ENCODE peak calls at places on chromosomes 5 and 9, in four cellular contexts. One of them, this sample, is unnamed.

GRCh38 chr9:70411141-70411929 is 3.1 kb downstream of the KLF9 start:
- DNase-seq in fibroblast of lung: peak
- DNase-seq in CD8-positive, alpha-beta memory T cell: peak
- DNase-seq in naive thymus-derived CD4-positive, alpha-beta T cell: no peak
- DNase-seq in this sample: peak

GRCh38 chr5:132250547-132250946 is 6.9 kb upstream of the PDLIM4 start:
- DNase-seq in fibroblast of lung: no peak
- DNase-seq in CD8-positive, alpha-beta memory T cell: no peak
- DNase-seq in naive thymus-derived CD4-positive, alpha-beta T cell: no peak
- DNase-seq in this sample: no peak

GRCh38 chr5:174448662-174449061 is 275.7 kb upstream of the MSX2 start:
- DNase-seq in fibroblast of lung: no peak
- DNase-seq in CD8-positive, alpha-beta memory T cell: no peak
- DNase-seq in naive thymus-derived CD4-positive, alpha-beta T cell: no peak
- DNase-seq in this sample: no peak

GRCh38 chr5:169701910-169702451 is 64.9 kb downstream of the DOCK2 start:
- DNase-seq in fibroblast of lung: peak
- DNase-seq in CD8-positive, alpha-beta memory T cell: no peak
- DNase-seq in naive thymus-derived CD4-positive, alpha-beta T cell: no peak
- DNase-seq in this sample: peak

GRCh38 chr9:104776787-104777186 is 12.9 kb downstream of the NIPSNAP3B start:
- DNase-seq in fibroblast of lung: no peak
- DNase-seq in CD8-positive, alpha-beta memory T cell: no peak
- DNase-seq in naive thymus-derived CD4-positive, alpha-beta T cell: no peak
- DNase-seq in this sample: peak

GRCh38 chr9:120917285-120917684 is 9.3 kb downstream of the TRAF1 start:
- DNase-seq in fibroblast of lung: no peak
- DNase-seq in CD8-positive, alpha-beta memory T cell: no peak
- DNase-seq in naive thymus-derived CD4-positive, alpha-beta T cell: no peak
- DNase-seq in this sample: no peak

GRCh38 chr5:41087461-41087860 is 16.3 kb upstream of the MROH2B start:
- DNase-seq in fibroblast of lung: peak
- DNase-seq in CD8-positive, alpha-beta memory T cell: no peak
- DNase-seq in naive thymus-derived CD4-positive, alpha-beta T cell: no peak
- DNase-seq in this sample: no peak

GRCh38 chr9:37451628-37452027 is 13.6 kb downstream of the ZBTB5 start:
- DNase-seq in fibroblast of lung: no peak
- DNase-seq in CD8-positive, alpha-beta memory T cell: no peak
- DNase-seq in naive thymus-derived CD4-positive, alpha-beta T cell: no peak
- DNase-seq in this sample: no peak

GRCh38 chr9:127872492-127873222 is 4.8 kb downstream of the AK1 start:
- DNase-seq in fibroblast of lung: no peak
- DNase-seq in CD8-positive, alpha-beta memory T cell: no peak
- DNase-seq in naive thymus-derived CD4-positive, alpha-beta T cell: no peak
- DNase-seq in this sample: no peak

GRCh38 chr5:132822650-132823480 is 7.6 kb downstream of the SHROOM1 start:
- DNase-seq in fibroblast of lung: peak
- DNase-seq in CD8-positive, alpha-beta memory T cell: no peak
- DNase-seq in naive thymus-derived CD4-positive, alpha-beta T cell: no peak
- DNase-seq in this sample: no peak